ENCODE peak calls at places on chromosomes 11 and 22, in nine cellular contexts. M is amniotic stem cell; A is activated CD4-positive, alpha-beta T cell treated with anti-CD3 and anti-CD28 coated beads, Interleukin-2, amount 10 ng/mL, durations not matched to agents 7 days and 5 days; D is activated CD4-positive, CD25-positive, alpha-beta regulatory T cell; L is activated CD8-positive, alpha-beta memory T cell treated with anti-CD3 and anti-CD28 coated beads for 24 hours; Z is NCI-H460; G is stimulated activated CD8-positive, alpha-beta memory T cell treated with anti-CD3 and anti-CD28 coated beads, Interleukin-4, amount 100 ng/mL, for 24 hours; Y is RCC 7860; I is sigmoid colon. U is an unnamed sample.

GRCh38 chr22:29022101-29022817 is 39.4 kb downstream of the C22orf31 start:
- DNase-seq in M (no peak), A (no peak), D (no peak), L (no peak), Z (no peak), G (no peak), Y (peak; percentile 68), I (no peak), U (no peak)

GRCh38 chr11:108857382-108857781 is 192.5 kb downstream of the DDX10 start:
- DNase-seq in M (no peak), A (no peak), D (no peak), L (no peak), Z (no peak), G (no peak), Y (no peak), I (no peak), U (no peak)

GRCh38 chr22:35102663-35103062 is 36.7 kb downstream of the ISX start:
- DNase-seq in M (no peak), A (no peak), D (no peak), L (no peak), Z (no peak), G (no peak), Y (peak; percentile 10), I (no peak), U (peak; percentile 28)

GRCh38 chr22:45493286-45493771 is 9.4 kb upstream of the FBLN1 start:
- DNase-seq in M (no peak), A (no peak), D (no peak), L (no peak), Z (no peak), G (no peak), Y (no peak), I (peak; percentile 83), U (no peak)

GRCh38 chr22:23218867-23219251 is 38.5 kb downstream of the BCR start:
- DNase-seq in M (no peak), A (no peak), D (no peak), L (no peak), Z (no peak), G (no peak), Y (no peak), I (no peak), U (peak; percentile 77)

GRCh38 chr11:116782728-116783127 is 5.1 kb downstream of the ZPR1 start:
- DNase-seq in M (no peak), A (no peak), D (no peak), L (no peak), Z (no peak), G (no peak), Y (no peak), I (no peak), U (no peak)

GRCh38 chr11:126280595-126280994 is 2.3 kb upstream of the TIRAP start:
- DNase-seq in M (no peak), A (no peak), D (no peak), L (no peak), Z (no peak), G (no peak), Y (no peak), I (peak; percentile 68), U (no peak)

GRCh38 chr22:18067548-18068341 is 10.0 kb upstream of the PEX26 start:
- DNase-seq in M (no peak), A (no peak), D (no peak), L (no peak), Z (no peak), G (no peak), Y (no peak), I (no peak), U (no peak)

GRCh38 chr22:19022755-19023154 is 86.7 kb upstream of the PRODH start:
- DNase-seq in M (no peak), A (no peak), D (no peak), L (no peak), Z (no peak), G (no peak), Y (no peak), I (no peak), U (no peak)

GRCh38 chr22:49350441-49351121 is 477.1 kb downstream of the BRD1 start:
- DNase-seq in M (no peak), A (no peak), D (no peak), L (no peak), Z (no peak), G (no peak), Y (no peak), I (no peak), U (no peak)

GRCh38 chr11:10674991-10675440 is 18.5 kb downstream of the IRAG1 start:
- DNase-seq in M (no peak), A (no peak), D (no peak), L (no peak), Z (no peak), G (no peak), Y (no peak), I (peak; percentile 77), U (no peak)

GRCh38 chr11:64204464-64204989 is 2.0 kb upstream of the FERMT3 start:
- DNase-seq in M (peak; percentile 91), A (peak; percentile 86), D (no peak), L (peak; percentile 82), Z (peak; percentile 88), G (peak; percentile 59), Y (peak; percentile 63), I (peak; percentile 94), U (peak; percentile 73)

GRCh38 chr11:46315033-46315738 is 32.1 kb upstream of the DGKZ start:
- DNase-seq in M (no peak), A (peak; percentile 77), D (peak; percentile 52), L (peak; percentile 91), Z (peak; percentile 54), G (peak; percentile 60), Y (peak; percentile 41), I (peak; percentile 78), U (peak; percentile 97)

GRCh38 chr11:32430586-32431357 is 4.6 kb downstream of the WT1 start:
- DNase-seq in M (no peak), A (no peak), D (no peak), L (no peak), Z (no peak), G (no peak), Y (no peak), I (no peak), U (no peak)

GRCh38 chr11:720642-721346 is 14.8 kb downstream of the EPS8L2 start:
- DNase-seq in M (no peak), A (peak; percentile 26), D (peak; percentile 42), L (peak; percentile 78), Z (no peak), G (no peak), Y (peak; percentile 42), I (no peak), U (no peak)

GRCh38 chr11:36945384-36945783 is 347.3 kb upstream of the RAG2 start:
- DNase-seq in M (no peak), A (no peak), D (no peak), L (no peak), Z (no peak), G (no peak), Y (no peak), I (no peak), U (peak; percentile 6)

GRCh38 chr22:40156001-40156516 is 21.7 kb upstream of the TNRC6B start:
- DNase-seq in M (peak; percentile 20), A (peak; percentile 19), D (no peak), L (no peak), Z (peak; percentile 41), G (no peak), Y (peak; percentile 25), I (no peak), U (peak; percentile 73)

GRCh38 chr11:46675288-46675851 is 25.0 kb downstream of the ARHGAP1 start:
- DNase-seq in M (peak; percentile 51), A (no peak), D (no peak), L (no peak), Z (no peak), G (no peak), Y (no peak), I (peak; percentile 90), U (peak; percentile 45)

GRCh38 chr11:64372802-64373597 is 14.0 kb downstream of the RPS6KA4 start:
- DNase-seq in M (no peak), A (no peak), D (no peak), L (no peak), Z (peak; percentile 44), G (no peak), Y (no peak), I (no peak), U (peak; percentile 99)

GRCh38 chr11:3128356-3129180 is 36.5 kb downstream of the OSBPL5 start:
- DNase-seq in M (no peak), A (no peak), D (no peak), L (no peak), Z (no peak), G (no peak), Y (no peak), I (peak; percentile 62), U (no peak)

GRCh38 chr11:44539971-44540370 is 25.5 kb upstream of the CD82 start:
- DNase-seq in M (no peak), A (no peak), D (no peak), L (no peak), Z (no peak), G (no peak), Y (no peak), I (no peak), U (no peak)

GRCh38 chr11:124875943-124876817 is 10.9 kb downstream of the ROBO3 start:
- DNase-seq in M (peak; percentile 84), A (peak; percentile 79), D (peak; percentile 49), L (peak; percentile 93), Z (peak; percentile 74), G (peak; percentile 68), Y (peak; percentile 41), I (peak; percentile 95), U (peak; percentile 91)

GRCh38 chr11:3011891-3012885 is 20.1 kb upstream of the NAP1L4 start:
- DNase-seq in M (no peak), A (no peak), D (no peak), L (no peak), Z (no peak), G (no peak), Y (no peak), I (no peak), U (no peak)